ENCODE peak calls at places on chromosomes 6 and 20, in six cellular contexts. Z, X, O, F, Y and M are unnamed samples.

GRCh38 chr6:28758046-28758817 is 165.6 kb downstream of the TRIM27 start:
- DNase-seq in Z (peak; percentile 81), X (no peak), O (no peak), F (peak; percentile 43), Y (peak; percentile 48), M (no peak)

GRCh38 chr20:58627212-58628072 is 23.6 kb upstream of the STX16 start:
- DNase-seq in Z (no peak), X (no peak), O (no peak), F (no peak), Y (no peak), M (no peak)

GRCh38 chr6:73073238-73073637 is 152.1 kb downstream of the KHDC1L start:
- DNase-seq in Z (no peak), X (no peak), O (no peak), F (peak; percentile 29), Y (no peak), M (no peak)

GRCh38 chr6:79810153-79810806 is 137.1 kb downstream of the ELOVL4 start:
- DNase-seq in Z (peak; percentile 92), X (no peak), O (no peak), F (no peak), Y (no peak), M (no peak)

GRCh38 chr20:57053798-57054552 is 212.5 kb downstream of the BMP7 start:
- DNase-seq in Z (no peak), X (no peak), O (no peak), F (no peak), Y (no peak), M (no peak)

GRCh38 chr20:34559311-34560140 is 1.0 kb downstream of the MAP1LC3A start:
- DNase-seq in Z (peak; percentile 20), X (no peak), O (no peak), F (no peak), Y (no peak), M (peak; percentile 32)

GRCh38 chr20:50577175-50578018 is 67.2 kb downstream of the PTPN1 start:
- DNase-seq in Z (no peak), X (no peak), O (peak; percentile 82), F (no peak), Y (no peak), M (no peak)

GRCh38 chr6:151179321-151179720 is 60.4 kb upstream of the AKAP12 start:
- DNase-seq in Z (no peak), X (no peak), O (no peak), F (peak; percentile 53), Y (peak; percentile 80), M (no peak)

GRCh38 chr20:45860573-45861011 is 3.2 kb downstream of the ZSWIM3 start:
- DNase-seq in Z (no peak), X (no peak), O (no peak), F (no peak), Y (peak; percentile 50), M (no peak)

GRCh38 chr6:137102851-137103492 is 58.2 kb upstream of the IL20RA start:
- DNase-seq in Z (no peak), X (no peak), O (no peak), F (no peak), Y (no peak), M (no peak)

GRCh38 chr6:7052441-7052936 is 55.3 kb upstream of the RREB1 start:
- DNase-seq in Z (peak; percentile 58), X (no peak), O (peak; percentile 68), F (peak; percentile 65), Y (peak; percentile 65), M (peak; percentile 24)

GRCh38 chr6:75693534-75693933 is 55.5 kb upstream of the MYO6 start:
- DNase-seq in Z (no peak), X (no peak), O (no peak), F (peak; percentile 56), Y (peak; percentile 62), M (no peak)

GRCh38 chr6:104640761-104641160 is 219.0 kb downstream of the HACE1 start:
- DNase-seq in Z (no peak), X (no peak), O (no peak), F (no peak), Y (no peak), M (no peak)

GRCh38 chr6:70955441-70956190 is 1.2 kb downstream of the B3GAT2 start:
- DNase-seq in Z (peak; percentile 95), X (peak; percentile 47), O (peak; percentile 87), F (peak; percentile 48), Y (peak; percentile 65), M (peak; percentile 59)

GRCh38 chr6:170460606-170461005 is 92.5 kb downstream of the PSMB1 start:
- DNase-seq in Z (no peak), X (no peak), O (no peak), F (no peak), Y (no peak), M (no peak)

GRCh38 chr6:155440758-155441157 is 14.9 kb downstream of the NOX3 start:
- DNase-seq in Z (no peak), X (no peak), O (no peak), F (no peak), Y (no peak), M (no peak)

GRCh38 chr6:36800223-36801095 is 38.8 kb downstream of the CPNE5 start:
- DNase-seq in Z (no peak), X (no peak), O (no peak), F (no peak), Y (no peak), M (no peak)

GRCh38 chr6:28884423-28885148 is 39.2 kb downstream of the TRIM27 start:
- DNase-seq in Z (no peak), X (no peak), O (no peak), F (no peak), Y (no peak), M (no peak)

GRCh38 chr20:62496525-62497218 is 20.9 kb upstream of the GATA5 start:
- DNase-seq in Z (peak; percentile 80), X (no peak), O (no peak), F (no peak), Y (no peak), M (no peak)

GRCh38 chr6:91704531-91704930 is 1117.7 kb upstream of the MAP3K7 start:
- DNase-seq in Z (no peak), X (no peak), O (no peak), F (peak; percentile 79), Y (peak; percentile 57), M (no peak)

GRCh38 chr6:135270676-135271536 is 89.8 kb downstream of the MYB start:
- DNase-seq in Z (no peak), X (no peak), O (peak; percentile 72), F (no peak), Y (no peak), M (no peak)

GRCh38 chr20:58649288-58650180 is 1.5 kb upstream of the STX16 start:
- DNase-seq in Z (peak; percentile 51), X (no peak), O (peak; percentile 24), F (no peak), Y (no peak), M (no peak)

GRCh38 chr20:14986026-14986655 is 648.7 kb upstream of the FLRT3 start:
- DNase-seq in Z (no peak), X (no peak), O (peak; percentile 88), F (no peak), Y (no peak), M (no peak)

GRCh38 chr20:4601630-4602296 is 119.9 kb upstream of the PRND start:
- DNase-seq in Z (no peak), X (peak; percentile 57), O (peak; percentile 47), F (peak; percentile 54), Y (no peak), M (peak; percentile 83)

GRCh38 chr6:14383393-14384174 is 266.0 kb downstream of the CD83 start:
- DNase-seq in Z (no peak), X (no peak), O (no peak), F (no peak), Y (no peak), M (no peak)

GRCh38 chr6:150207931-150208570 is 65.2 kb downstream of the PPP1R14C start:
- DNase-seq in Z (no peak), X (no peak), O (no peak), F (no peak), Y (peak; percentile 11), M (no peak)

GRCh38 chr20:18737140-18737539 is 76.4 kb upstream of the SCP2D1 start:
- DNase-seq in Z (no peak), X (no peak), O (no peak), F (no peak), Y (no peak), M (no peak)

GRCh38 chr20:11389188-11389587 is 528.5 kb upstream of the BTBD3 start:
- DNase-seq in Z (no peak), X (no peak), O (no peak), F (no peak), Y (peak; percentile 28), M (no peak)

GRCh38 chr6:99746261-99746895 is 139.7 kb downstream of the PRDM13 start:
- DNase-seq in Z (peak; percentile 72), X (peak; percentile 2), O (peak; percentile 70), F (peak; percentile 72), Y (peak; percentile 74), M (peak; percentile 32)

GRCh38 chr20:62217913-62218773 is 1.9 kb downstream of the HRH3 start:
- DNase-seq in Z (peak; percentile 43), X (no peak), O (no peak), F (no peak), Y (no peak), M (no peak)

GRCh38 chr6:7135755-7136154 is 28.0 kb downstream of the RREB1 start:
- DNase-seq in Z (no peak), X (no peak), O (no peak), F (no peak), Y (no peak), M (no peak)

GRCh38 chr6:147371325-147371724 is 137.2 kb upstream of the SAMD5 start:
- DNase-seq in Z (no peak), X (no peak), O (no peak), F (no peak), Y (no peak), M (no peak)

GRCh38 chr20:4916991-4917881 is 84.1 kb downstream of the SLC23A2 start:
- DNase-seq in Z (peak; percentile 24), X (no peak), O (peak; percentile 35), F (peak; percentile 23), Y (peak; percentile 10), M (no peak)

GRCh38 chr6:52574709-52575489 is 2.0 kb downstream of the TRAM2 start:
- DNase-seq in Z (no peak), X (no peak), O (no peak), F (peak; percentile 83), Y (no peak), M (no peak)